ENCODE peak calls at places on chromosomes 7 and 10, in eight cellular contexts. I is nephron progenitor cell; D is SK-N-SH; S is substantia nigra; E is stimulated activated CD4-positive, alpha-beta T cell treated with anti-CD3 and anti-CD28 coated beads, TNF-alpha, amount 100 ng/mL, for 4 hours; A is Right ventricle myocardium superior; V is stimulated activated CD8-positive, alpha-beta memory T cell treated with anti-CD3 and anti-CD28 coated beads, Interleukin-15, amount 100 ng/mL, for 24 hours; M is T follicular helper cell. Z is an unnamed sample.

GRCh38 chr7:111132833-111133232 is 41.9 kb downstream of the LRRN3 start:
- DNase-seq in I (no peak), D (no peak), S (no peak), E (no peak), A (no peak), V (no peak), M (no peak), Z (no peak)

GRCh38 chr10:123134915-123135414 is 805 bp upstream of the HMX3 start:
- DNase-seq in I (peak), D (peak), S (no peak), E (no peak), A (no peak), V (no peak), M (no peak), Z (no peak)

GRCh38 chr7:46139079-46139478 is 218.0 kb upstream of the IGFBP3 start:
- DNase-seq in I (no peak), D (no peak), S (no peak), E (no peak), A (no peak), V (no peak), M (no peak), Z (no peak)

GRCh38 chr7:35430547-35431153 is 176.8 kb upstream of the TBX20 start:
- DNase-seq in I (no peak), D (no peak), S (no peak), E (no peak), A (no peak), V (no peak), M (no peak), Z (no peak)

GRCh38 chr10:3623746-3624145 is 161.3 kb downstream of the KLF6 start:
- DNase-seq in I (no peak), D (no peak), S (no peak), E (no peak), A (no peak), V (no peak), M (no peak), Z (no peak)

GRCh38 chr7:5872326-5872725 is 8.3 kb upstream of the OCM start:
- DNase-seq in I (no peak), D (no peak), S (no peak), E (no peak), A (no peak), V (no peak), M (no peak), Z (no peak)

GRCh38 chr7:158976468-158976848 is 120.1 kb downstream of the DYNC2I1 start:
- DNase-seq in I (no peak), D (no peak), S (no peak), E (no peak), A (no peak), V (no peak), M (no peak), Z (peak)

GRCh38 chr7:7768977-7769376 is 50.6 kb upstream of the RPA3 start:
- DNase-seq in I (no peak), D (peak), S (no peak), E (no peak), A (no peak), V (no peak), M (no peak), Z (no peak)

GRCh38 chr7:132609222-132609621 is 33.0 kb upstream of the PLXNA4 start:
- DNase-seq in I (no peak), D (no peak), S (no peak), E (no peak), A (no peak), V (no peak), M (no peak), Z (no peak)

Z was measured in kidney.